ENCODE peak calls at places on chromosomes 5 and 9, in four cellular contexts. V is DND-41, Q is breast epithelium, D is heart left ventricle. U is an unnamed sample.

GRCh38 chr9:89359636-89360315 is 41.5 kb downstream of the SECISBP2 start:
- DNase-seq in Q (no peak), V (no peak), D (no peak), U (no peak)

GRCh38 chr5:90131734-90132133 is 277.8 kb downstream of the CETN3 start:
- DNase-seq in D (no peak), Q (no peak), V (no peak), U (no peak)

GRCh38 chr5:103369125-103370120 is 110.9 kb downstream of the MACIR start:
- DNase-seq in V (no peak), Q (no peak), D (no peak), U (no peak)

GRCh38 chr5:31106742-31107546 is 86.5 kb upstream of the CDH6 start:
- DNase-seq in D (no peak), V (no peak), Q (no peak), U (no peak)

GRCh38 chr5:97172227-97172626 is 10.8 kb downstream of the RIOK2 start:
- DNase-seq in D (no peak), Q (no peak), V (no peak), U (no peak)

GRCh38 chr5:109318455-109319108 is 91.2 kb downstream of the PJA2 start:
- DNase-seq in D (no peak), V (no peak), Q (no peak), U (no peak)

GRCh38 chr5:149940941-149941644 is 3.5 kb downstream of the PDE6A start:
- DNase-seq in Q (peak), D (no peak), V (no peak), U (no peak)

GRCh38 chr5:31824886-31825774 is 186.2 kb downstream of the PDZD2 start:
- DNase-seq in V (peak), D (peak), Q (peak), U (no peak)

GRCh38 chr5:97101189-97101910 is 41.1 kb downstream of the LIX1 start:
- DNase-seq in V (no peak), Q (no peak), D (no peak), U (no peak)

GRCh38 chr5:106634375-106634774 is 1036.4 kb downstream of the EFNA5 start:
- DNase-seq in D (no peak), Q (no peak), V (no peak), U (no peak)

GRCh38 chr5:168649306-168649705 is 70.1 kb upstream of the PANK3 start:
- DNase-seq in Q (no peak), D (no peak), V (no peak), U (no peak)

GRCh38 chr5:141889282-141889871 is 11.2 kb upstream of the PCDH1 start:
- DNase-seq in V (no peak), D (no peak), Q (no peak), U (no peak)

GRCh38 chr5:94793816-94794198 is 175.3 kb downstream of the SLF1 start:
- DNase-seq in D (no peak), Q (no peak), V (no peak), U (no peak)

GRCh38 chr9:89638897-89639296 is 34.1 kb downstream of the GADD45G start:
- DNase-seq in V (no peak), Q (no peak), D (no peak), U (no peak)

GRCh38 chr9:102779341-102779740 is 215.8 kb upstream of the CYLC2 start:
- DNase-seq in Q (no peak), D (no peak), V (no peak), U (no peak)

GRCh38 chr9:133492061-133493021 is 13.4 kb upstream of the SLC2A6 start:
- DNase-seq in Q (peak), V (no peak), D (no peak), U (no peak)

GRCh38 chr5:102583663-102584062 is 84.9 kb upstream of the SLCO6A1 start:
- DNase-seq in V (no peak), Q (no peak), D (no peak), U (no peak)

GRCh38 chr9:36818965-36819870 is 214.8 kb downstream of the PAX5 start:
- DNase-seq in V (no peak), Q (no peak), D (no peak), U (no peak)

GRCh38 chr5:112711436-112711835 is 26.2 kb upstream of the APC start:
- DNase-seq in Q (no peak), D (no peak), V (no peak), U (no peak)

GRCh38 chr5:67246108-67246507 is 49.5 kb upstream of the CD180 start:
- DNase-seq in V (no peak), D (no peak), Q (no peak), U (no peak)

GRCh38 chr5:42749020-42749419 is 7.6 kb upstream of the CCDC152 start:
- DNase-seq in Q (no peak), V (no peak), D (no peak), U (no peak)

GRCh38 chr5:169798906-169799660 is 162.0 kb downstream of the DOCK2 start:
- DNase-seq in V (no peak), D (no peak), Q (no peak), U (no peak)

GRCh38 chr5:169798438-169798837 is 161.4 kb downstream of the DOCK2 start:
- DNase-seq in Q (no peak), D (no peak), V (no peak), U (no peak)

GRCh38 chr5:169797577-169797976 is 160.5 kb downstream of the DOCK2 start:
- DNase-seq in Q (no peak), D (no peak), V (no peak), U (no peak)

GRCh38 chr5:169796731-169797130 is 159.7 kb downstream of the DOCK2 start:
- DNase-seq in Q (no peak), V (no peak), D (no peak), U (no peak)

DNA sequence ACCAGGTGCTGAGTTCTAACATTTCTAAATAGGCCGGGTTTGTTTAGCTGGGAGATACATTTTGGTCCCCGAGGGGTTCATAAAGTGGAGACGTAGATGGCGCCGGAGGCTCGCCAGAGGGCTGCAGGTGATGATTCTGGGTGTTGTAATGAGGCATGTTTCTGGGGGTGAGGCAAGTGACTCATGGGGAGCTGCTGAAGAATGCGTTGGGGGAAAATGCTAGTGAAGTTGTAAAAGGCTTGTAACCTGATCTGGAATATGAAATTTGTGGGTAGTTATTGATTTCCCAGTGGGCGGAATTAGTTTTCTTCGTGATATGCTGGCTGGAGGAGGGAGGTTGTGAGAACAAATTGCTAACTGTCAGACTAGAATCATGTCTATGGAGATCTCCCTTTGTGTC is 158.2 kb downstream of the DOCK2 start:
- DNase-seq in Q (no peak), D (no peak), V (no peak), U (no peak)
- TF ChIP-seq CTCF in Q (no peak), D (no peak), V (no peak), U (no peak)

DNA sequence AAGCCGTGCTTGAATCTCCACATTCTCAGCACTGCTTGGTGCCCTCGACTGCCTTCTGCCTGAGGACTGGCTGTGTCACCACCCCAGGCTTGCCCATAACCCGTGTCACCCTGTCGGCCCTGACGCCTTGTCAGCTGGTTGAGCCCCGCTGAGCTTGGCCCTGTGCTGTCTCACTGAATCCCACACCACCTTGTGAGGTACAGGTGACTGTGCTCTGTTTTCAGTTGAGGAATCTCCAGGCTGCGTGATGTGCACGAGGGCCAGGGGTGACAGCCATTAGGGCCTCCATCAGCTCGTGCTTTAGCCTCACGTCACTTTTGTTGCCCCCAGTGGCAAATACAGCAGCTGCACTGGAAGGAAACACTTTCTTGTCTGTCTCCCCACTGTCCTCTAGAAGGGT is 90.7 kb downstream of the CACNA1B start:
- DNase-seq in V (no peak), D (no peak), Q (no peak), U (no peak)
- TF ChIP-seq CTCF in V (peak), D (no peak), Q (no peak), U (no peak)

DNA sequence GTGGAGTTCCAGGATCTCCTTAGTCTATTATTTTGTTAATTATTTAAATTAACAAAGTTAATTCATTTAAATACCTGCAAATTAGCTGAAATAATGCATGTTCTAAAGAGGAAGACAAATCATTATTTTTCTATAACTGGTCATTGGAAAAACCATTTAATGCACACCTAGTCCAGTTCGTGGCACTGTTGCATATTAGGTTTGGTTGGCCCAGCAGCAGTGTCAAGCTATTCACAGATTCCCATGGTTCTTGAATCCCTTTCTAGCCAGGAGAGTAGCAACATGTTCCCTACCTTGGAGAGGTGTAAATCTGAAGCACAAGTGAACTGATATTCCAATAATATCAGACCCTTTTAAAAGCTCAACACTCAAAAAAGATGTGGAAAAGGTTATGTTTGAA is 155.2 kb downstream of the TMEM161B start:
- DNase-seq in Q (no peak), V (no peak), D (no peak), U (no peak)
- TF ChIP-seq CTCF in Q (no peak), V (no peak), D (no peak), U (no peak)

DNA sequence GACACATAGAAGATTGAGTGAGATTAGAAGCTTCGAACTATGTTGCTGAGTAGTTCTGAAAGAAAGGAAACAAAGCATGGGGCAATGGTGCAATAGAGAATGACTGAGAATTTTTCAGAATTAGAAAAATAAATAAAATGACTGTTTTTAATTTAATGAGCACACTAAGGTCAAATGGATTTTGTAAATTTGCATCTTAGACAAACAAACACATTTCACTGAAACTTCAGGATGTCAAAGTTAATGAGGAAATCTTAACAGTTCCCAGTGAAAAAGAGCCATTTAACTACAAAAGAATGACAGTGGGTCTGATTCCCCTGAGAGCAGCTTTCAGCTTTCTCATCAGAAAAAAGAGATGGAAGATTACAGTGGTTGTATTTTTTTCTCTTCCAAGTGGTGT is 592.0 kb downstream of the SEMA5A start:
- DNase-seq in Q (no peak), D (no peak), V (peak), U (no peak)
- TF ChIP-seq CTCF in Q (no peak), D (no peak), V (no peak), U (no peak)

GRCh38 chr9:120729796-120730195 is 15.5 kb upstream of the MEGF9 start:
- DNase-seq in Q (no peak), D (no peak), V (no peak), U (no peak)
- TF ChIP-seq CTCF in Q (no peak), D (no peak), V (peak), U (no peak)

U was measured in omental fat pad.